ENCODE peak calls at places on chromosome 6, in eight cellular contexts. One of them, this sample, is unnamed.

GRCh38 chr6:149170564-149171452 is 146.7 kb upstream of the TAB2 start:
- DNase-seq in esophagus squamous epithelium: no peak
- DNase-seq in heart right ventricle: no peak
- DNase-seq in esophagus muscularis mucosa: no peak
- DNase-seq in colonic mucosa: peak; percentile 28
- DNase-seq in breast epithelium: no peak
- DNase-seq in HCT116: no peak
- DNase-seq in kidney: no peak
- DNase-seq in this sample: no peak

GRCh38 chr6:31168606-31169005 is 1.9 kb downstream of the POU5F1 start:
- DNase-seq in breast epithelium: no peak
- DNase-seq in kidney: no peak
- DNase-seq in esophagus squamous epithelium: no peak
- DNase-seq in HCT116: no peak
- DNase-seq in esophagus muscularis mucosa: no peak
- DNase-seq in heart right ventricle: no peak
- DNase-seq in colonic mucosa: no peak
- DNase-seq in this sample: no peak

GRCh38 chr6:158060447-158061360 is 79.0 kb downstream of the SYNJ2 start:
- DNase-seq in esophagus muscularis mucosa: no peak
- DNase-seq in HCT116: no peak
- DNase-seq in breast epithelium: peak; percentile 91
- DNase-seq in heart right ventricle: peak; percentile 82
- DNase-seq in colonic mucosa: peak; percentile 82
- DNase-seq in kidney: peak; percentile 95
- DNase-seq in esophagus squamous epithelium: peak; percentile 13
- DNase-seq in this sample: peak; percentile 59

GRCh38 chr6:27809939-27810767 is 102.0 kb downstream of the OR2B2 start:
- DNase-seq in esophagus squamous epithelium: no peak
- DNase-seq in HCT116: peak; percentile 97
- DNase-seq in kidney: peak; percentile 86
- DNase-seq in heart right ventricle: peak; percentile 54
- DNase-seq in esophagus muscularis mucosa: no peak
- DNase-seq in colonic mucosa: peak; percentile 92
- DNase-seq in breast epithelium: peak; percentile 74
- DNase-seq in this sample: peak; percentile 95

GRCh38 chr6:30752164-30752927 is 8.0 kb upstream of the IER3 start:
- DNase-seq in esophagus muscularis mucosa: peak; percentile 98
- DNase-seq in HCT116: peak; percentile 99
- DNase-seq in kidney: peak; percentile 99
- DNase-seq in heart right ventricle: peak; percentile 88
- DNase-seq in colonic mucosa: peak; percentile 77
- DNase-seq in esophagus squamous epithelium: peak; percentile 50
- DNase-seq in breast epithelium: peak; percentile 98
- DNase-seq in this sample: peak; percentile 99

GRCh38 chr6:51968265-51968664 is 119.1 kb downstream of the PKHD1 start:
- DNase-seq in heart right ventricle: no peak
- DNase-seq in esophagus muscularis mucosa: no peak
- DNase-seq in kidney: no peak
- DNase-seq in esophagus squamous epithelium: no peak
- DNase-seq in HCT116: no peak
- DNase-seq in breast epithelium: no peak
- DNase-seq in colonic mucosa: no peak
- DNase-seq in this sample: no peak

GRCh38 chr6:37192669-37193068 is 22.7 kb downstream of the PIM1 start:
- DNase-seq in esophagus squamous epithelium: no peak
- DNase-seq in breast epithelium: no peak
- DNase-seq in esophagus muscularis mucosa: no peak
- DNase-seq in kidney: no peak
- DNase-seq in heart right ventricle: no peak
- DNase-seq in HCT116: no peak
- DNase-seq in colonic mucosa: no peak
- DNase-seq in this sample: no peak

GRCh38 chr6:137157601-137158000 is 15.8 kb downstream of the IL22RA2 start:
- DNase-seq in kidney: no peak
- DNase-seq in colonic mucosa: no peak
- DNase-seq in HCT116: no peak
- DNase-seq in esophagus muscularis mucosa: no peak
- DNase-seq in esophagus squamous epithelium: no peak
- DNase-seq in breast epithelium: peak; percentile 53
- DNase-seq in heart right ventricle: no peak
- DNase-seq in this sample: no peak

GRCh38 chr6:14642106-14642505 is 524.5 kb downstream of the CD83 start:
- DNase-seq in heart right ventricle: no peak
- DNase-seq in kidney: no peak
- DNase-seq in breast epithelium: no peak
- DNase-seq in colonic mucosa: no peak
- DNase-seq in esophagus squamous epithelium: no peak
- DNase-seq in esophagus muscularis mucosa: no peak
- DNase-seq in HCT116: no peak
- DNase-seq in this sample: no peak

GRCh38 chr6:166955121-166955864 is 1.1 kb downstream of the RNASET2 start:
- DNase-seq in HCT116: no peak
- DNase-seq in colonic mucosa: peak; percentile 54
- DNase-seq in breast epithelium: no peak
- DNase-seq in esophagus squamous epithelium: peak; percentile 37
- DNase-seq in kidney: no peak
- DNase-seq in heart right ventricle: peak; percentile 24
- DNase-seq in esophagus muscularis mucosa: no peak
- DNase-seq in this sample: no peak

GRCh38 chr6:90715093-90715655 is 128.3 kb upstream of the MAP3K7 start:
- DNase-seq in heart right ventricle: no peak
- DNase-seq in kidney: no peak
- DNase-seq in esophagus squamous epithelium: no peak
- DNase-seq in esophagus muscularis mucosa: no peak
- DNase-seq in breast epithelium: no peak
- DNase-seq in colonic mucosa: no peak
- DNase-seq in HCT116: no peak
- DNase-seq in this sample: peak; percentile 1

GRCh38 chr6:43837501-43837900 is 67.5 kb downstream of the VEGFA start:
- DNase-seq in heart right ventricle: no peak
- DNase-seq in HCT116: no peak
- DNase-seq in esophagus muscularis mucosa: no peak
- DNase-seq in kidney: no peak
- DNase-seq in esophagus squamous epithelium: no peak
- DNase-seq in breast epithelium: no peak
- DNase-seq in colonic mucosa: no peak
- DNase-seq in this sample: no peak

GRCh38 chr6:55998586-55998985 is 123.2 kb upstream of the BMP5 start:
- DNase-seq in esophagus squamous epithelium: no peak
- DNase-seq in breast epithelium: no peak
- DNase-seq in esophagus muscularis mucosa: no peak
- DNase-seq in heart right ventricle: no peak
- DNase-seq in colonic mucosa: no peak
- DNase-seq in HCT116: no peak
- DNase-seq in kidney: no peak
- DNase-seq in this sample: no peak

GRCh38 chr6:137487947-137488735 is 6.1 kb downstream of the OLIG3 start:
- DNase-seq in breast epithelium: no peak
- DNase-seq in esophagus squamous epithelium: no peak
- DNase-seq in heart right ventricle: no peak
- DNase-seq in HCT116: no peak
- DNase-seq in kidney: peak; percentile 53
- DNase-seq in colonic mucosa: no peak
- DNase-seq in esophagus muscularis mucosa: peak; percentile 80
- DNase-seq in this sample: no peak

GRCh38 chr6:135054238-135054574 is 416 bp downstream of the HBS1L start:
- DNase-seq in kidney: no peak
- DNase-seq in colonic mucosa: no peak
- DNase-seq in esophagus squamous epithelium: no peak
- DNase-seq in HCT116: no peak
- DNase-seq in heart right ventricle: no peak
- DNase-seq in breast epithelium: no peak
- DNase-seq in esophagus muscularis mucosa: no peak
- DNase-seq in this sample: no peak

GRCh38 chr6:165308926-165309731 is at the start of gene C6orf118:
- DNase-seq in breast epithelium: no peak
- DNase-seq in HCT116: no peak
- DNase-seq in esophagus muscularis mucosa: no peak
- DNase-seq in colonic mucosa: no peak
- DNase-seq in kidney: peak; percentile 81
- DNase-seq in esophagus squamous epithelium: no peak
- DNase-seq in heart right ventricle: peak; percentile 34
- DNase-seq in this sample: no peak

GRCh38 chr6:43702522-43703440 is 15.2 kb upstream of the MRPS18A start:
- DNase-seq in breast epithelium: peak; percentile 63
- DNase-seq in esophagus muscularis mucosa: peak; percentile 97
- DNase-seq in HCT116: peak; percentile 92
- DNase-seq in heart right ventricle: peak; percentile 94
- DNase-seq in kidney: peak; percentile 97
- DNase-seq in colonic mucosa: peak; percentile 94
- DNase-seq in esophagus squamous epithelium: no peak
- DNase-seq in this sample: peak; percentile 61

GRCh38 chr6:134166529-134167221 is 114.3 kb upstream of the SLC2A12 start:
- DNase-seq in esophagus muscularis mucosa: no peak
- DNase-seq in esophagus squamous epithelium: no peak
- DNase-seq in kidney: no peak
- DNase-seq in HCT116: no peak
- DNase-seq in heart right ventricle: no peak
- DNase-seq in colonic mucosa: no peak
- DNase-seq in breast epithelium: no peak
- DNase-seq in this sample: no peak

GRCh38 chr6:35085359-35086281 is 55.5 kb downstream of the TCP11 start:
- DNase-seq in HCT116: no peak
- DNase-seq in esophagus muscularis mucosa: no peak
- DNase-seq in esophagus squamous epithelium: no peak
- DNase-seq in breast epithelium: no peak
- DNase-seq in kidney: no peak
- DNase-seq in colonic mucosa: no peak
- DNase-seq in heart right ventricle: no peak
- DNase-seq in this sample: no peak
- H3K27ac ChIP-seq in HCT116: no peak overlapping the region
- H3K27ac ChIP-seq in esophagus muscularis mucosa: peak overlapping the region; percentile 77
- H3K27ac ChIP-seq in esophagus squamous epithelium: peak overlapping the region; percentile 57
- H3K27ac ChIP-seq in breast epithelium: peak overlapping the region; percentile 10
- H3K27ac ChIP-seq in kidney: no peak overlapping the region
- H3K27ac ChIP-seq in colonic mucosa: no peak overlapping the region
- H3K27ac ChIP-seq in heart right ventricle: no peak overlapping the region
- H3K27ac ChIP-seq in this sample: no peak overlapping the region

GRCh38 chr6:67541591-67541990 is 1093.5 kb upstream of the ADGRB3 start:
- DNase-seq in esophagus squamous epithelium: no peak
- DNase-seq in HCT116: no peak
- DNase-seq in heart right ventricle: no peak
- DNase-seq in breast epithelium: no peak
- DNase-seq in kidney: no peak
- DNase-seq in esophagus muscularis mucosa: no peak
- DNase-seq in colonic mucosa: no peak
- DNase-seq in this sample: no peak

GRCh38 chr6:67544851-67545452 is 1090.1 kb upstream of the ADGRB3 start:
- DNase-seq in HCT116: no peak
- DNase-seq in breast epithelium: no peak
- DNase-seq in colonic mucosa: no peak
- DNase-seq in heart right ventricle: no peak
- DNase-seq in esophagus muscularis mucosa: no peak
- DNase-seq in esophagus squamous epithelium: no peak
- DNase-seq in kidney: no peak
- DNase-seq in this sample: no peak
- H3K9me3 ChIP-seq in HCT116: peaks cover 15% of the 10 kb centered on the region
- H3K9me3 ChIP-seq in breast epithelium: peaks cover 32% of the 10 kb centered on the region
- H3K9me3 ChIP-seq in colonic mucosa: no peaks in the 10 kb centered on the region
- H3K9me3 ChIP-seq in heart right ventricle: peaks cover 45% of the 10 kb centered on the region
- H3K9me3 ChIP-seq in esophagus muscularis mucosa: no peaks in the 10 kb centered on the region
- H3K9me3 ChIP-seq in esophagus squamous epithelium: no peaks in the 10 kb centered on the region
- H3K9me3 ChIP-seq in kidney: peaks cover 12% of the 10 kb centered on the region
- H3K9me3 ChIP-seq in this sample: peaks cover 8% of the 10 kb centered on the region

DNA sequence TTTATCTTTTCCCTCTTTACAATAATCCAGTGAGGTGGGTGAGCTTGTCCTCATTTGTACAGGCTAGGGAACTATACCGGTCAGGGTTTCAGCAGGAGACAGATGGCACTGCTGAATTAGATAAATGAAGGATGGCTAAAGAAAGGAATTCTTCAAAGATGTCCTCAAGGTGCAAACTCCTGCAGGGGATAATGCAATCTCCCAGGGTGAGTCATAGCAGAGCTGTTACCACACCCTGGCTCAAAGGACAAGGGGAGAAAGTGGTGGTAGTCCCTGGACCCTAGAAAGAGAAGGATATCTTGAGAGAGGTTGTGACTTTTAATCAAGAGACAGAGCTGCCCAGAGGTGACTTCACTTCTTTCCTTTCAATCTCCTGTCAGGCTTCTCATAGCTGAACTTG is 66.7 kb downstream of the RFPL4B start:
- DNase-seq in kidney: no peak
- DNase-seq in colonic mucosa: no peak
- DNase-seq in heart right ventricle: no peak
- DNase-seq in esophagus muscularis mucosa: no peak
- DNase-seq in breast epithelium: no peak
- DNase-seq in HCT116: no peak
- DNase-seq in esophagus squamous epithelium: no peak
- DNase-seq in this sample: no peak
- TF ChIP-seq CTCF in kidney: no peak
- TF ChIP-seq CTCF in colonic mucosa: no peak
- TF ChIP-seq CTCF in heart right ventricle: no peak
- TF ChIP-seq CTCF in esophagus muscularis mucosa: no peak
- TF ChIP-seq CTCF in breast epithelium: no peak
- TF ChIP-seq CTCF in HCT116: no peak
- TF ChIP-seq CTCF in esophagus squamous epithelium: no peak
- TF ChIP-seq CTCF in this sample: no peak

GRCh38 chr6:106360410-106360988 is at the start of gene CRYBG1:
- DNase-seq in colonic mucosa: peak; percentile 88
- DNase-seq in HCT116: peak; percentile 75
- DNase-seq in breast epithelium: peak; percentile 80
- DNase-seq in kidney: peak; percentile 88
- DNase-seq in esophagus muscularis mucosa: no peak
- DNase-seq in esophagus squamous epithelium: no peak
- DNase-seq in heart right ventricle: peak; percentile 38
- DNase-seq in this sample: no peak
- H3K27ac ChIP-seq in colonic mucosa: no peak within 1 kb of the TSS
- H3K27ac ChIP-seq in HCT116: peak within 1 kb of the TSS; percentile 64
- H3K27ac ChIP-seq in breast epithelium: peak within 1 kb of the TSS; percentile 83
- H3K27ac ChIP-seq in kidney: peak within 1 kb of the TSS; percentile 33
- H3K27ac ChIP-seq in esophagus muscularis mucosa: no peak within 1 kb of the TSS
- H3K27ac ChIP-seq in esophagus squamous epithelium: peak within 1 kb of the TSS; percentile 89
- H3K27ac ChIP-seq in heart right ventricle: no peak within 1 kb of the TSS
- H3K27ac ChIP-seq in this sample: no peak within 1 kb of the TSS

GRCh38 chr6:26629373-26629772 is 30.2 kb downstream of the ZNF322 start:
- DNase-seq in esophagus muscularis mucosa: no peak
- DNase-seq in colonic mucosa: no peak
- DNase-seq in breast epithelium: no peak
- DNase-seq in esophagus squamous epithelium: no peak
- DNase-seq in heart right ventricle: no peak
- DNase-seq in kidney: no peak
- DNase-seq in HCT116: no peak
- DNase-seq in this sample: no peak
- H3K9me3 ChIP-seq in esophagus muscularis mucosa: no peaks in the 10 kb centered on the region
- H3K9me3 ChIP-seq in colonic mucosa: no peaks in the 10 kb centered on the region
- H3K9me3 ChIP-seq in breast epithelium: peaks cover 6% of the 10 kb centered on the region
- H3K9me3 ChIP-seq in esophagus squamous epithelium: no peaks in the 10 kb centered on the region
- H3K9me3 ChIP-seq in heart right ventricle: peaks cover 7% of the 10 kb centered on the region
- H3K9me3 ChIP-seq in kidney: no peaks in the 10 kb centered on the region
- H3K9me3 ChIP-seq in HCT116: peaks cover 10% of the 10 kb centered on the region
- H3K9me3 ChIP-seq in this sample: peaks cover 8% of the 10 kb centered on the region